ENCODE peak calls at places on chromosomes 3 and 15, in five cellular contexts. N is trophoblast cell, Y is IMR-90, V is H9, C is mesendoderm. Z is an unnamed sample.

GRCh38 chr15:38398134-38398533 is 55.8 kb upstream of the FAM98B start:
- DNase-seq in N (no peak), Y (peak), V (no peak), C (peak), Z (no peak)

GRCh38 chr3:83035704-83036010 is 1274.2 kb upstream of the GBE1 start:
- DNase-seq in N (no peak), Y (no peak), V (no peak), C (no peak), Z (no peak)

GRCh38 chr3:52154135-52155094 is at the start of gene POC1A:
- DNase-seq in N (peak), Y (peak), V (peak), C (peak), Z (peak)

GRCh38 chr3:133662256-133662773 is 574 bp upstream of the TOPBP1 start:
- DNase-seq in N (no peak), Y (peak), V (peak), C (peak), Z (no peak)

GRCh38 chr3:169453256-169454059 is 210.1 kb downstream of the MECOM start:
- DNase-seq in N (no peak), Y (no peak), V (no peak), C (no peak), Z (no peak)

GRCh38 chr3:194023501-194024280 is 112.3 kb upstream of the HES1 start:
- DNase-seq in N (no peak), Y (no peak), V (no peak), C (no peak), Z (no peak)

GRCh38 chr15:74799255-74799842 is 13.3 kb upstream of the LMAN1L start:
- DNase-seq in N (no peak), Y (no peak), V (no peak), C (no peak), Z (no peak)

GRCh38 chr3:191531434-191531833 is 70.5 kb downstream of the PYDC2 start:
- DNase-seq in N (no peak), Y (no peak), V (no peak), C (no peak), Z (no peak)

GRCh38 chr3:170642882-170643601 is 57.2 kb upstream of the SLC7A14 start:
- DNase-seq in N (no peak), Y (no peak), V (no peak), C (no peak), Z (no peak)

GRCh38 chr3:160259589-160259988 is 34.4 kb downstream of the C3orf80 start:
- DNase-seq in N (no peak), Y (peak), V (no peak), C (no peak), Z (no peak)

GRCh38 chr15:68554716-68555347 is 24.0 kb upstream of the CORO2B start:
- DNase-seq in N (no peak), Y (no peak), V (no peak), C (no peak), Z (no peak)

GRCh38 chr3:49785565-49786356 is 581 bp downstream of the IP6K1 start:
- DNase-seq in N (peak), Y (peak), V (no peak), C (peak), Z (peak)

GRCh38 chr3:197542741-197543454 is 12.9 kb downstream of the BDH1 start:
- DNase-seq in N (no peak), Y (no peak), V (no peak), C (no peak), Z (no peak)

GRCh38 chr15:82545002-82545401 is 4.7 kb upstream of the RPS17 start:
- DNase-seq in N (no peak), Y (no peak), V (no peak), C (no peak), Z (no peak)

GRCh38 chr3:170002829-170003228 is 35.0 kb upstream of the GPR160 start:
- DNase-seq in N (no peak), Y (no peak), V (no peak), C (no peak), Z (no peak)

GRCh38 chr3:137770066-137770805 is 6.1 kb downstream of the SOX14 start:
- DNase-seq in N (no peak), Y (no peak), V (peak), C (peak), Z (no peak)

GRCh38 chr15:56082263-56082761 is 88.9 kb upstream of the NEDD4 start:
- DNase-seq in N (peak), Y (no peak), V (no peak), C (no peak), Z (no peak)

GRCh38 chr3:179098388-179099077 is 26.9 kb upstream of the ZMAT3 start:
- DNase-seq in N (peak), Y (peak), V (no peak), C (no peak), Z (no peak)

GRCh38 chr3:117842086-117842485 is 1132.5 kb downstream of the TUSC7 start:
- DNase-seq in N (no peak), Y (no peak), V (no peak), C (no peak), Z (no peak)

GRCh38 chr3:11565072-11565471 is 78.6 kb downstream of the VGLL4 start:
- DNase-seq in N (no peak), Y (no peak), V (no peak), C (no peak), Z (no peak)

GRCh38 chr3:5038243-5038642 is 59.0 kb downstream of the BHLHE40 start:
- DNase-seq in N (no peak), Y (no peak), V (no peak), C (no peak), Z (no peak)

GRCh38 chr3:46628980-46629379 is 16.7 kb downstream of the FAM240A start:
- DNase-seq in N (no peak), Y (no peak), V (no peak), C (peak), Z (no peak)

GRCh38 chr3:152458725-152459515 is 190.2 kb downstream of the MBNL1 start:
- DNase-seq in N (no peak), Y (peak), V (no peak), C (no peak), Z (no peak)

GRCh38 chr3:112372396-112372795 is 39.4 kb downstream of the CD200 start:
- DNase-seq in N (no peak), Y (no peak), V (no peak), C (no peak), Z (no peak)

GRCh38 chr3:37163262-37164020 is 10.9 kb downstream of the LRRFIP2 start:
- DNase-seq in N (no peak), Y (peak), V (peak), C (peak), Z (no peak)

GRCh38 chr3:171094411-171094810 is 67.9 kb upstream of the SLC2A2 start:
- DNase-seq in N (no peak), Y (no peak), V (no peak), C (no peak), Z (no peak)

GRCh38 chr3:195900426-195901355 is 7.7 kb downstream of the TNK2 start:
- DNase-seq in N (no peak), Y (peak), V (no peak), C (no peak), Z (no peak)

GRCh38 chr15:68781766-68782588 is 38.7 kb downstream of the ANP32A start:
- DNase-seq in N (no peak), Y (no peak), V (peak), C (no peak), Z (no peak)

GRCh38 chr3:87225659-87226058 is 1.4 kb upstream of the CHMP2B start:
- DNase-seq in N (no peak), Y (no peak), V (no peak), C (no peak), Z (no peak)

GRCh38 chr15:39114690-39115378 is 466.0 kb upstream of the THBS1 start:
- DNase-seq in N (no peak), Y (no peak), V (no peak), C (no peak), Z (no peak)

GRCh38 chr3:142279965-142280590 is 54.7 kb upstream of the GK5 start:
- DNase-seq in N (peak), Y (peak), V (peak), C (peak), Z (peak)

GRCh38 chr3:66036586-66037061 is 2.1 kb downstream of the MAGI1 start:
- DNase-seq in N (no peak), Y (peak), V (peak), C (peak), Z (no peak)
- H2BK5ac ChIP-seq in N (no peak), Y (peak), V (no peak), C (no peak), Z (no peak)

DNA sequence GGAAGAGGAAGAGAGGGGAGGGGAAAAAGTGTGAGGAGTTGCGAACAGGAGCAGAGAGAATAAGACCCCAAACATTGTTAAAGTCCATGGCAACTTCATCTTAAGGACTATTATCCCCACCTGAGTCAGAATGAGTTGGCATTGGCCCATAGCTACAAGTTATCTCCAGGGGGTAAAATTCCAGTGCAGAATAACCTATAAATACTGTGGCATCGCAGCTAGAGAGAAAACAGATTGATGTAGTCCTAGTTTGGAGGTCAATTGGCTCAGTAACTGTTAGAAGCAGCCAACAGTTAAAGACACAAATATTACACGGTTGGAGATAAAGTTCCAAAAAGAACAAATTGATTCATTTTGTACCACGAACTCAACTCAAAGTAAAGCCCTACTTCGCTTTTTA is 313.9 kb upstream of the CCDC54 start:
- DNase-seq in N (no peak), Y (peak), V (no peak), C (peak), Z (no peak)
- H2BK5ac ChIP-seq in N (no peak), Y (no peak), V (no peak), C (peak), Z (no peak)

GRCh38 chr15:99126930-99127329 is 22.1 kb downstream of the SYNM start:
- DNase-seq in N (no peak), Y (no peak), V (no peak), C (no peak), Z (no peak)
- H2BK5ac ChIP-seq in N (no peak), Y (no peak), V (no peak), C (no peak), Z (no peak)

GRCh38 chr3:126209741-126210140 is 29.4 kb upstream of the ALDH1L1 start:
- DNase-seq in N (no peak), Y (no peak), V (no peak), C (no peak), Z (no peak)

GRCh38 chr3:126213376-126214044 is 33.1 kb upstream of the ALDH1L1 start:
- DNase-seq in N (no peak), Y (no peak), V (peak), C (peak), Z (no peak)

GRCh38 chr3:126211569-126211968 is 31.2 kb upstream of the ALDH1L1 start:
- DNase-seq in N (no peak), Y (no peak), V (no peak), C (peak), Z (no peak)

GRCh38 chr3:126212250-126212628 is 31.9 kb upstream of the ALDH1L1 start:
- DNase-seq in N (no peak), Y (no peak), V (no peak), C (no peak), Z (no peak)

DNA sequence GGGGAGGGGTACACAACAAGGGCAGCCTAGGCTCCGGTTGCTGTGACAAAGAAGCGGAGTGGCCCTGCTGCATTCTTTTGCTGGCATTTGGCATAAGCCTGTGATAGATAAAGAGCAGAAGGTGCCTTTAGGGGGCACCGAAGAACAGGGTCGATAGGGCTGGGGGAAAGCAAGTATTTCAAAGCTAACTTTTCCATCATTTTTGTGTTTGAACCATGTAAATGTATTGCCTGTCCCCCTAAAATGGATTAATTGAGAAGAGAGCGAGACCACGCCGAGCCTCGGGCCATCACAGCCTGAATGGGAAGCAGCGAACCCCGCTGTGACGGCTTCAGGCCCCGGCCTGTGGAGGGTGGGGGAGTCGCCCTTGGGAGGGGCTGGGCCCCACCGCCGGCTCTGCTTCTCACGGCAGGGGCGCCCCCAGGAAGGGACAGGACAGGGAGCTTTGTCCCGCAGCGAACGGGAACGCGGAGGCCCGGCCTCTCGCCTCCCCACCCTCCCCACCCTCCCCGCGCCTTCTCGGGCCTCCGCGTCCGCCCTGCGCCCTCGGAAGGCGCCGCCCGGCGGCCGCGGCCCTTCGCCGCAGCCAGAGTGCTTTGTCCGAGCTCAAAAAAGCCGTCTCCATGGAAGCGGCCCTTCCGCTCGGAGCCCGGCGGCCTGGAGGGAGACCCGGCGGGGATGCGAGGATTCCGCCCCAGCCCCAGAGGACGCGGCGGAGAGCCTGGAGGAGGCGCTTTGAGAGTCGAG is 32.4 kb upstream of the ALDH1L1 start:
- DNase-seq in N (no peak), Y (peak), V (peak), C (peak), Z (peak)
- H2BK5ac ChIP-seq in N (no peak), Y (no peak), V (no peak), C (no peak), Z (no peak)

DNA sequence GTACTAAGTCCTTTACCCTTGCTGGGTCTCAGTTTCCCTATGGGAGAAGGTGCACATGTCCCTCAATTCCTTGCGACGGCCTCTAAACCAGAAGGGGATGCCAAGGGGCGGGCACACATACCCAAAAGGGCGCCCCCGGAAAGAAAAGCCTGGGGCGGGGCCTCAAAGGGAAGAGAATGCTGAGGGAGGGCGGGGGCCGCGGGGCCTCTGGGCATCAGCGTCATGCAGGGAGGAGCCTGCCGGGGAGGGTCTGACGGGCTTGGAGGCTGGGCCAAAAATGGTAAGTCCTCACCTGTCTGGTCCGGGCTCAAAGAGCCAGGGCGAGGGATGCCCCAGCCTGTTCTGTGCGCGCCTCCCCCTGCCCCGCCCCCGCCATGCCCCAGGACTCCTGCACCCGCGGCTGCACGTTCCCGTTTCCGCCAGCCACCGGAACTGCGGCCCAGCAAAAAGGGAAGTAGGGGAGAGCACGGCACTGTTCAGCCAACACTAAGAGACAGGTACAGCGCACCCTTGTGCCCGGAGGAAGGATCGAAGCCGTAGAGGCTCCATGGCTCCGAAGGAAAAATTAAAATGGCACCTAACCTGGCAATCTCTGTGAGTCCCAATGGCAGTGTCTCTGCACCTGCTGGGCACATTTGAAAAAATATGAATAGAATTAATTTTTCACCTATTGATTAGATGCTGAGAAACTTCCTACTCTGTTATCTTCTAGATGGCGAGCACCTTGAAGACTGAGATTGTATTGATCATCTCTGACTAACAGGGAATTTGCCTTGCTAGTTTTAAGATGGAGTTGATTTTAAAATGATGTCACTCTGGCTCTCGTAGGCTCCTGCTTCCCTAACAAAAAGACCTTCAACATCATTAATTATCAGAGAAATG is at the start of gene DET1:
- DNase-seq in N (peak), Y (peak), V (peak), C (peak), Z (peak)
- H2BK5ac ChIP-seq in N (peak), Y (peak), V (no peak), C (peak), Z (peak)

GRCh38 chr3:124401841-124402240 is 328.4 kb upstream of the UMPS start:
- DNase-seq in N (peak), Y (peak), V (no peak), C (peak), Z (no peak)
- H2BK5ac ChIP-seq in N (no peak), Y (no peak), V (no peak), C (no peak), Z (no peak)

GRCh38 chr3:48435774-48436476 is 4.0 kb downstream of the CCDC51 start:
- DNase-seq in N (peak), Y (peak), V (peak), C (peak), Z (peak)

GRCh38 chr3:48434591-48435222 is 4.8 kb upstream of the PLXNB1 start:
- DNase-seq in N (no peak), Y (no peak), V (peak), C (no peak), Z (no peak)

GRCh38 chr3:48433472-48434118 is 3.7 kb upstream of the PLXNB1 start:
- DNase-seq in N (peak), Y (peak), V (no peak), C (no peak), Z (no peak)

GRCh38 chr3:48436477-48436787 is 3.5 kb downstream of the CCDC51 start:
- DNase-seq in N (no peak), Y (no peak), V (no peak), C (no peak), Z (no peak)

GRCh38 chr3:48435223-48435595 is 4.7 kb downstream of the CCDC51 start:
- DNase-seq in N (no peak), Y (no peak), V (no peak), C (no peak), Z (no peak)
- H2BK5ac ChIP-seq in N (no peak), Y (no peak), V (no peak), C (no peak), Z (no peak)

DNA sequence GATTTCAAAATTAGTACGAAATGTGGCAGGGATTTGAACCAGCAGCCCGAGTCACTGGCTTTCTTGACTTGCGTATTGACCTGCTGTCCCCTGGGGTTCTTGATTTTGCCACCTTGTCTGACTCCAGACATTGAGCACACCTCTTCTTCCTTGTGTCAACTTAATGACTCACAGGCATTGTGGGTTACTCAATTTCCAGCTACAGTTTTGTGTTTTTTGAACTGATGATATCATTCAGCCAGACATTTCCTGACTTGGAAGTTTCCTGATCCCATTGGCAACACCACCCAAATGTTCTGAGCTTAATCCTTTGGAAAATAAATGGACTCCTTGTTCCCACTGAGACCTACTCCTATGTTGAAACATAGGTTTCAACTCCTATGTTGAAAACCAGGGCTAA is 64.2 kb downstream of the MOBP start:
- DNase-seq in N (no peak), Y (peak), V (no peak), C (no peak), Z (no peak)
- H2BK5ac ChIP-seq in N (no peak), Y (no peak), V (no peak), C (no peak), Z (no peak)

Z was measured in neuronal stem cell.